ENCODE peak calls at places on chromosomes 13 and 19, in ten cellular contexts. One of them, this sample, is unnamed.

GRCh38 chr13:43787518-43787891 is 733 bp upstream of the ENOX1 start:
- DNase-seq in stimulated activated CD8-positive, alpha-beta memory T cell treated with anti-CD3 and anti-CD28 coated beads, Interleukin-4, amount 100 ng/mL, for 1 hour: no peak
- DNase-seq in LNCaP clone FGC: no peak
- DNase-seq in LoVo: no peak
- DNase-seq in stimulated activated effector memory CD8-positive, alpha-beta T cell treated with anti-CD3 and anti-CD28 coated beads, Interleukin-12 subunit alpha, Interleukin-12 subunit beta, amount 100 ng/mL, for 72 hours: no peak
- DNase-seq in lower leg skin: no peak
- DNase-seq in mucosa of gallbladder: no peak
- DNase-seq in AG09309: no peak
- DNase-seq in stimulated activated CD4-positive, alpha-beta T cell treated with anti-CD3 and anti-CD28 coated beads, Interleukin-2, amount 100 ng/mL, for 24 hours: no peak
- DNase-seq in HTR-8/SVneo: no peak
- DNase-seq in this sample: no peak

GRCh38 chr19:48558018-48558684 is 6.2 kb downstream of the SULT2B1 start:
- DNase-seq in stimulated activated CD8-positive, alpha-beta memory T cell treated with anti-CD3 and anti-CD28 coated beads, Interleukin-4, amount 100 ng/mL, for 1 hour: no peak
- DNase-seq in LNCaP clone FGC: no peak
- DNase-seq in LoVo: peak
- DNase-seq in stimulated activated effector memory CD8-positive, alpha-beta T cell treated with anti-CD3 and anti-CD28 coated beads, Interleukin-12 subunit alpha, Interleukin-12 subunit beta, amount 100 ng/mL, for 72 hours: no peak
- DNase-seq in lower leg skin: peak
- DNase-seq in mucosa of gallbladder: peak
- DNase-seq in AG09309: no peak
- DNase-seq in stimulated activated CD4-positive, alpha-beta T cell treated with anti-CD3 and anti-CD28 coated beads, Interleukin-2, amount 100 ng/mL, for 24 hours: no peak
- DNase-seq in HTR-8/SVneo: no peak
- DNase-seq in this sample: peak

GRCh38 chr13:20882206-20882605 is 20.3 kb downstream of the XPO4 start:
- DNase-seq in stimulated activated CD8-positive, alpha-beta memory T cell treated with anti-CD3 and anti-CD28 coated beads, Interleukin-4, amount 100 ng/mL, for 1 hour: no peak
- DNase-seq in LNCaP clone FGC: no peak
- DNase-seq in LoVo: no peak
- DNase-seq in stimulated activated effector memory CD8-positive, alpha-beta T cell treated with anti-CD3 and anti-CD28 coated beads, Interleukin-12 subunit alpha, Interleukin-12 subunit beta, amount 100 ng/mL, for 72 hours: no peak
- DNase-seq in lower leg skin: no peak
- DNase-seq in mucosa of gallbladder: no peak
- DNase-seq in AG09309: no peak
- DNase-seq in stimulated activated CD4-positive, alpha-beta T cell treated with anti-CD3 and anti-CD28 coated beads, Interleukin-2, amount 100 ng/mL, for 24 hours: no peak
- DNase-seq in HTR-8/SVneo: no peak
- DNase-seq in this sample: no peak

GRCh38 chr13:46830405-46831005 is 33.5 kb upstream of the ESD start:
- DNase-seq in stimulated activated CD8-positive, alpha-beta memory T cell treated with anti-CD3 and anti-CD28 coated beads, Interleukin-4, amount 100 ng/mL, for 1 hour: no peak
- DNase-seq in LNCaP clone FGC: no peak
- DNase-seq in LoVo: no peak
- DNase-seq in stimulated activated effector memory CD8-positive, alpha-beta T cell treated with anti-CD3 and anti-CD28 coated beads, Interleukin-12 subunit alpha, Interleukin-12 subunit beta, amount 100 ng/mL, for 72 hours: no peak
- DNase-seq in lower leg skin: no peak
- DNase-seq in mucosa of gallbladder: no peak
- DNase-seq in AG09309: no peak
- DNase-seq in stimulated activated CD4-positive, alpha-beta T cell treated with anti-CD3 and anti-CD28 coated beads, Interleukin-2, amount 100 ng/mL, for 24 hours: no peak
- DNase-seq in HTR-8/SVneo: no peak
- DNase-seq in this sample: no peak

GRCh38 chr13:42970824-42971669 is 21.0 kb downstream of the EPSTI1 start:
- DNase-seq in stimulated activated CD8-positive, alpha-beta memory T cell treated with anti-CD3 and anti-CD28 coated beads, Interleukin-4, amount 100 ng/mL, for 1 hour: no peak
- DNase-seq in LNCaP clone FGC: no peak
- DNase-seq in LoVo: peak
- DNase-seq in stimulated activated effector memory CD8-positive, alpha-beta T cell treated with anti-CD3 and anti-CD28 coated beads, Interleukin-12 subunit alpha, Interleukin-12 subunit beta, amount 100 ng/mL, for 72 hours: no peak
- DNase-seq in lower leg skin: no peak
- DNase-seq in mucosa of gallbladder: peak
- DNase-seq in AG09309: no peak
- DNase-seq in stimulated activated CD4-positive, alpha-beta T cell treated with anti-CD3 and anti-CD28 coated beads, Interleukin-2, amount 100 ng/mL, for 24 hours: peak
- DNase-seq in HTR-8/SVneo: peak
- DNase-seq in this sample: peak

GRCh38 chr19:46461537-46461936 is 9.8 kb downstream of the PNMA8A start:
- DNase-seq in stimulated activated CD8-positive, alpha-beta memory T cell treated with anti-CD3 and anti-CD28 coated beads, Interleukin-4, amount 100 ng/mL, for 1 hour: no peak
- DNase-seq in LNCaP clone FGC: no peak
- DNase-seq in LoVo: no peak
- DNase-seq in stimulated activated effector memory CD8-positive, alpha-beta T cell treated with anti-CD3 and anti-CD28 coated beads, Interleukin-12 subunit alpha, Interleukin-12 subunit beta, amount 100 ng/mL, for 72 hours: no peak
- DNase-seq in lower leg skin: no peak
- DNase-seq in mucosa of gallbladder: no peak
- DNase-seq in AG09309: no peak
- DNase-seq in stimulated activated CD4-positive, alpha-beta T cell treated with anti-CD3 and anti-CD28 coated beads, Interleukin-2, amount 100 ng/mL, for 24 hours: no peak
- DNase-seq in HTR-8/SVneo: no peak
- DNase-seq in this sample: no peak

GRCh38 chr19:6868341-6868740 is 19.0 kb upstream of the ADGRE1 start:
- DNase-seq in stimulated activated CD8-positive, alpha-beta memory T cell treated with anti-CD3 and anti-CD28 coated beads, Interleukin-4, amount 100 ng/mL, for 1 hour: no peak
- DNase-seq in LNCaP clone FGC: no peak
- DNase-seq in LoVo: no peak
- DNase-seq in stimulated activated effector memory CD8-positive, alpha-beta T cell treated with anti-CD3 and anti-CD28 coated beads, Interleukin-12 subunit alpha, Interleukin-12 subunit beta, amount 100 ng/mL, for 72 hours: no peak
- DNase-seq in lower leg skin: peak
- DNase-seq in mucosa of gallbladder: no peak
- DNase-seq in AG09309: no peak
- DNase-seq in stimulated activated CD4-positive, alpha-beta T cell treated with anti-CD3 and anti-CD28 coated beads, Interleukin-2, amount 100 ng/mL, for 24 hours: no peak
- DNase-seq in HTR-8/SVneo: no peak
- DNase-seq in this sample: no peak

GRCh38 chr19:20313894-20314293 is 146.9 kb downstream of the ZNF486 start:
- DNase-seq in stimulated activated CD8-positive, alpha-beta memory T cell treated with anti-CD3 and anti-CD28 coated beads, Interleukin-4, amount 100 ng/mL, for 1 hour: no peak
- DNase-seq in LNCaP clone FGC: no peak
- DNase-seq in LoVo: no peak
- DNase-seq in stimulated activated effector memory CD8-positive, alpha-beta T cell treated with anti-CD3 and anti-CD28 coated beads, Interleukin-12 subunit alpha, Interleukin-12 subunit beta, amount 100 ng/mL, for 72 hours: no peak
- DNase-seq in lower leg skin: no peak
- DNase-seq in mucosa of gallbladder: no peak
- DNase-seq in AG09309: no peak
- DNase-seq in stimulated activated CD4-positive, alpha-beta T cell treated with anti-CD3 and anti-CD28 coated beads, Interleukin-2, amount 100 ng/mL, for 24 hours: no peak
- DNase-seq in HTR-8/SVneo: no peak
- DNase-seq in this sample: no peak

GRCh38 chr19:11693505-11694499 is 44.9 kb downstream of the ZNF823 start:
- DNase-seq in stimulated activated CD8-positive, alpha-beta memory T cell treated with anti-CD3 and anti-CD28 coated beads, Interleukin-4, amount 100 ng/mL, for 1 hour: no peak
- DNase-seq in LNCaP clone FGC: peak
- DNase-seq in LoVo: peak
- DNase-seq in stimulated activated effector memory CD8-positive, alpha-beta T cell treated with anti-CD3 and anti-CD28 coated beads, Interleukin-12 subunit alpha, Interleukin-12 subunit beta, amount 100 ng/mL, for 72 hours: no peak
- DNase-seq in lower leg skin: no peak
- DNase-seq in mucosa of gallbladder: no peak
- DNase-seq in AG09309: peak
- DNase-seq in stimulated activated CD4-positive, alpha-beta T cell treated with anti-CD3 and anti-CD28 coated beads, Interleukin-2, amount 100 ng/mL, for 24 hours: no peak
- DNase-seq in HTR-8/SVneo: peak
- DNase-seq in this sample: no peak

GRCh38 chr19:1020868-1021425 is at the start of gene TMEM259:
- DNase-seq in stimulated activated CD8-positive, alpha-beta memory T cell treated with anti-CD3 and anti-CD28 coated beads, Interleukin-4, amount 100 ng/mL, for 1 hour: peak
- DNase-seq in LNCaP clone FGC: peak
- DNase-seq in LoVo: peak
- DNase-seq in stimulated activated effector memory CD8-positive, alpha-beta T cell treated with anti-CD3 and anti-CD28 coated beads, Interleukin-12 subunit alpha, Interleukin-12 subunit beta, amount 100 ng/mL, for 72 hours: peak
- DNase-seq in lower leg skin: peak
- DNase-seq in mucosa of gallbladder: peak
- DNase-seq in AG09309: peak
- DNase-seq in stimulated activated CD4-positive, alpha-beta T cell treated with anti-CD3 and anti-CD28 coated beads, Interleukin-2, amount 100 ng/mL, for 24 hours: peak
- DNase-seq in HTR-8/SVneo: peak
- DNase-seq in this sample: peak

GRCh38 chr19:7907544-7907943 is 3.9 kb downstream of the MAP2K7 start:
- DNase-seq in stimulated activated CD8-positive, alpha-beta memory T cell treated with anti-CD3 and anti-CD28 coated beads, Interleukin-4, amount 100 ng/mL, for 1 hour: no peak
- DNase-seq in LNCaP clone FGC: no peak
- DNase-seq in LoVo: no peak
- DNase-seq in stimulated activated effector memory CD8-positive, alpha-beta T cell treated with anti-CD3 and anti-CD28 coated beads, Interleukin-12 subunit alpha, Interleukin-12 subunit beta, amount 100 ng/mL, for 72 hours: no peak
- DNase-seq in lower leg skin: no peak
- DNase-seq in mucosa of gallbladder: no peak
- DNase-seq in AG09309: no peak
- DNase-seq in stimulated activated CD4-positive, alpha-beta T cell treated with anti-CD3 and anti-CD28 coated beads, Interleukin-2, amount 100 ng/mL, for 24 hours: no peak
- DNase-seq in HTR-8/SVneo: no peak
- DNase-seq in this sample: no peak

GRCh38 chr13:97696921-97697320 is 256.6 kb upstream of the IPO5 start:
- DNase-seq in stimulated activated CD8-positive, alpha-beta memory T cell treated with anti-CD3 and anti-CD28 coated beads, Interleukin-4, amount 100 ng/mL, for 1 hour: no peak
- DNase-seq in LNCaP clone FGC: no peak
- DNase-seq in LoVo: no peak
- DNase-seq in stimulated activated effector memory CD8-positive, alpha-beta T cell treated with anti-CD3 and anti-CD28 coated beads, Interleukin-12 subunit alpha, Interleukin-12 subunit beta, amount 100 ng/mL, for 72 hours: no peak
- DNase-seq in lower leg skin: no peak
- DNase-seq in mucosa of gallbladder: no peak
- DNase-seq in AG09309: no peak
- DNase-seq in stimulated activated CD4-positive, alpha-beta T cell treated with anti-CD3 and anti-CD28 coated beads, Interleukin-2, amount 100 ng/mL, for 24 hours: no peak
- DNase-seq in HTR-8/SVneo: no peak
- DNase-seq in this sample: no peak

GRCh38 chr19:35347171-35347929 is at the start of gene FFAR1:
- DNase-seq in stimulated activated CD8-positive, alpha-beta memory T cell treated with anti-CD3 and anti-CD28 coated beads, Interleukin-4, amount 100 ng/mL, for 1 hour: no peak
- DNase-seq in LNCaP clone FGC: no peak
- DNase-seq in LoVo: no peak
- DNase-seq in stimulated activated effector memory CD8-positive, alpha-beta T cell treated with anti-CD3 and anti-CD28 coated beads, Interleukin-12 subunit alpha, Interleukin-12 subunit beta, amount 100 ng/mL, for 72 hours: no peak
- DNase-seq in lower leg skin: no peak
- DNase-seq in mucosa of gallbladder: peak
- DNase-seq in AG09309: no peak
- DNase-seq in stimulated activated CD4-positive, alpha-beta T cell treated with anti-CD3 and anti-CD28 coated beads, Interleukin-2, amount 100 ng/mL, for 24 hours: peak
- DNase-seq in HTR-8/SVneo: no peak
- DNase-seq in this sample: peak

GRCh38 chr19:36081385-36081784 is 26.7 kb downstream of the WDR62 start:
- DNase-seq in stimulated activated CD8-positive, alpha-beta memory T cell treated with anti-CD3 and anti-CD28 coated beads, Interleukin-4, amount 100 ng/mL, for 1 hour: no peak
- DNase-seq in LNCaP clone FGC: no peak
- DNase-seq in LoVo: no peak
- DNase-seq in stimulated activated effector memory CD8-positive, alpha-beta T cell treated with anti-CD3 and anti-CD28 coated beads, Interleukin-12 subunit alpha, Interleukin-12 subunit beta, amount 100 ng/mL, for 72 hours: no peak
- DNase-seq in lower leg skin: no peak
- DNase-seq in mucosa of gallbladder: no peak
- DNase-seq in AG09309: no peak
- DNase-seq in stimulated activated CD4-positive, alpha-beta T cell treated with anti-CD3 and anti-CD28 coated beads, Interleukin-2, amount 100 ng/mL, for 24 hours: no peak
- DNase-seq in HTR-8/SVneo: no peak
- DNase-seq in this sample: no peak

This sample was measured in K562.